ENCODE peak calls at places on chromosomes 4 and X, in six cellular contexts. One of them, this sample, is unnamed.

GRCh38 chrX:23901065-23901464 is 6.7 kb downstream of the APOO start:
- DNase-seq in psoas muscle: no peak
- DNase-seq in right cardiac atrium: no peak
- DNase-seq in neuronal stem cell: no peak
- DNase-seq in adrenal gland: no peak
- DNase-seq in SJSA1: peak; percentile 44
- DNase-seq in this sample: no peak

GRCh38 chr4:41819621-41820020 is 71.1 kb upstream of the PHOX2B start:
- DNase-seq in psoas muscle: no peak
- DNase-seq in right cardiac atrium: no peak
- DNase-seq in neuronal stem cell: no peak
- DNase-seq in adrenal gland: no peak
- DNase-seq in SJSA1: no peak
- DNase-seq in this sample: no peak

GRCh38 chrX:18714910-18715309 is 7.5 kb downstream of the PPEF1 start:
- DNase-seq in psoas muscle: no peak
- DNase-seq in right cardiac atrium: no peak
- DNase-seq in neuronal stem cell: no peak
- DNase-seq in adrenal gland: no peak
- DNase-seq in SJSA1: peak; percentile 52
- DNase-seq in this sample: no peak

GRCh38 chr4:182189107-182189878 is 53.9 kb upstream of the TENM3 start:
- DNase-seq in psoas muscle: peak; percentile 30
- DNase-seq in right cardiac atrium: no peak
- DNase-seq in neuronal stem cell: no peak
- DNase-seq in adrenal gland: peak; percentile 68
- DNase-seq in SJSA1: peak; percentile 88
- DNase-seq in this sample: peak; percentile 90

GRCh38 chr4:184850431-184851199 is 24.8 kb upstream of the ACSL1 start:
- DNase-seq in psoas muscle: no peak
- DNase-seq in right cardiac atrium: no peak
- DNase-seq in neuronal stem cell: no peak
- DNase-seq in adrenal gland: no peak
- DNase-seq in SJSA1: no peak
- DNase-seq in this sample: no peak

GRCh38 chrX:39996561-39996960 is 101.2 kb downstream of the BCOR start:
- DNase-seq in psoas muscle: no peak
- DNase-seq in right cardiac atrium: peak; percentile 35
- DNase-seq in neuronal stem cell: no peak
- DNase-seq in adrenal gland: no peak
- DNase-seq in SJSA1: no peak
- DNase-seq in this sample: no peak

GRCh38 chr4:15996773-15997172 is 33.8 kb upstream of the FGFBP2 start:
- DNase-seq in psoas muscle: no peak
- DNase-seq in right cardiac atrium: no peak
- DNase-seq in neuronal stem cell: no peak
- DNase-seq in adrenal gland: no peak
- DNase-seq in SJSA1: no peak
- DNase-seq in this sample: no peak

GRCh38 chr4:123661080-123661737 is 264.6 kb downstream of the SPRY1 start:
- DNase-seq in psoas muscle: no peak
- DNase-seq in right cardiac atrium: no peak
- DNase-seq in neuronal stem cell: no peak
- DNase-seq in adrenal gland: no peak
- DNase-seq in SJSA1: no peak
- DNase-seq in this sample: peak; percentile 34

GRCh38 chrX:20668550-20668949 is 401.8 kb upstream of the RPS6KA3 start:
- DNase-seq in psoas muscle: no peak
- DNase-seq in right cardiac atrium: no peak
- DNase-seq in neuronal stem cell: no peak
- DNase-seq in adrenal gland: no peak
- DNase-seq in SJSA1: no peak
- DNase-seq in this sample: no peak

GRCh38 chrX:142156567-142156966 is 48.5 kb downstream of the MAGEC2 start:
- DNase-seq in psoas muscle: no peak
- DNase-seq in right cardiac atrium: no peak
- DNase-seq in neuronal stem cell: peak; percentile 5
- DNase-seq in adrenal gland: no peak
- DNase-seq in SJSA1: no peak
- DNase-seq in this sample: peak; percentile 11

GRCh38 chr4:100631281-100631968 is 113.6 kb upstream of the EMCN start:
- DNase-seq in psoas muscle: no peak
- DNase-seq in right cardiac atrium: no peak
- DNase-seq in neuronal stem cell: no peak
- DNase-seq in adrenal gland: no peak
- DNase-seq in SJSA1: no peak
- DNase-seq in this sample: no peak

GRCh38 chr4:18578307-18578706 is 556.8 kb upstream of the LCORL start:
- DNase-seq in psoas muscle: no peak
- DNase-seq in right cardiac atrium: no peak
- DNase-seq in neuronal stem cell: no peak
- DNase-seq in adrenal gland: no peak
- DNase-seq in SJSA1: no peak
- DNase-seq in this sample: no peak

GRCh38 chr4:158090323-158090722 is 82.5 kb downstream of the GASK1B start:
- DNase-seq in psoas muscle: no peak
- DNase-seq in right cardiac atrium: peak; percentile 73
- DNase-seq in neuronal stem cell: no peak
- DNase-seq in adrenal gland: peak; percentile 56
- DNase-seq in SJSA1: no peak
- DNase-seq in this sample: no peak

GRCh38 chr4:131046821-131047220 is 1950.9 kb downstream of the C4orf33 start:
- DNase-seq in psoas muscle: no peak
- DNase-seq in right cardiac atrium: no peak
- DNase-seq in neuronal stem cell: no peak
- DNase-seq in adrenal gland: no peak
- DNase-seq in SJSA1: no peak
- DNase-seq in this sample: no peak

GRCh38 chr4:19254476-19254875 is 997.2 kb upstream of the SLIT2 start:
- DNase-seq in psoas muscle: no peak
- DNase-seq in right cardiac atrium: no peak
- DNase-seq in neuronal stem cell: no peak
- DNase-seq in adrenal gland: no peak
- DNase-seq in SJSA1: no peak
- DNase-seq in this sample: peak; percentile 3

GRCh38 chr4:153418114-153418513 is 48.0 kb upstream of the TMEM131L start:
- DNase-seq in psoas muscle: no peak
- DNase-seq in right cardiac atrium: no peak
- DNase-seq in neuronal stem cell: no peak
- DNase-seq in adrenal gland: no peak
- DNase-seq in SJSA1: no peak
- DNase-seq in this sample: no peak

GRCh38 chrX:66408507-66408906 is 230.4 kb downstream of the EDA2R start:
- DNase-seq in psoas muscle: no peak
- DNase-seq in right cardiac atrium: no peak
- DNase-seq in neuronal stem cell: no peak
- DNase-seq in adrenal gland: no peak
- DNase-seq in SJSA1: no peak
- DNase-seq in this sample: no peak

GRCh38 chr4:152534541-152535231 is 1.2 kb downstream of the FBXW7 start:
- DNase-seq in psoas muscle: peak; percentile 17
- DNase-seq in right cardiac atrium: peak; percentile 74
- DNase-seq in neuronal stem cell: no peak
- DNase-seq in adrenal gland: peak; percentile 50
- DNase-seq in SJSA1: peak; percentile 45
- DNase-seq in this sample: peak; percentile 41

GRCh38 chrX:11287505-11287904 is 5.7 kb upstream of the AMELX start:
- DNase-seq in psoas muscle: no peak
- DNase-seq in right cardiac atrium: no peak
- DNase-seq in neuronal stem cell: no peak
- DNase-seq in adrenal gland: no peak
- DNase-seq in SJSA1: no peak
- DNase-seq in this sample: no peak

GRCh38 chr4:1154523-1155182 is 17.7 kb downstream of the SPON2 start:
- DNase-seq in psoas muscle: no peak
- DNase-seq in right cardiac atrium: peak; percentile 58
- DNase-seq in neuronal stem cell: no peak
- DNase-seq in adrenal gland: peak; percentile 51
- DNase-seq in SJSA1: no peak
- DNase-seq in this sample: no peak

GRCh38 chrX:39556056-39556455 is 541.7 kb downstream of the BCOR start:
- DNase-seq in psoas muscle: no peak
- DNase-seq in right cardiac atrium: no peak
- DNase-seq in neuronal stem cell: no peak
- DNase-seq in adrenal gland: no peak
- DNase-seq in SJSA1: no peak
- DNase-seq in this sample: no peak

DNA sequence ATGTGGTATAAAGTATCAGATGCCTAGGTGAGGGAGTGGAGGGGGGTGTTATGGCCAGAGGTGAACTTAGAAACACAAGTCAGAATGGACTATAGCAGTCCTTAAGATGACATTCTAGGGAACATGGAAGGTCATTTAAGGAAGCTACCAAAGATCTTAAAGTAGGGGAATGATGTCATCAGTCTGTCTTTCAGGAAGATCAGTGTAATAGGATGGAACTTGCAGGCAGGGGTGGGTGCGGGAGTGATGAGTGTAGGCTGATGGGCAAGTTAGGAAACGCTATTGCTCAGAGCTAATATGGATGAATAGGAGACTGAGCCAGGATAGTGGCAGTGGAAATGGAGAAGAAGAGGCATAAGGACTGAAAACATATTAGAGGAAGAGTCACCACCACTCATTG is 27.5 kb upstream of the CWH43 start:
- DNase-seq in psoas muscle: no peak
- DNase-seq in right cardiac atrium: no peak
- DNase-seq in neuronal stem cell: no peak
- DNase-seq in adrenal gland: no peak
- DNase-seq in SJSA1: no peak
- DNase-seq in this sample: no peak
- H3K27ac ChIP-seq in psoas muscle: no peak overlapping the region
- H3K27ac ChIP-seq in right cardiac atrium: no peak overlapping the region
- H3K27ac ChIP-seq in neuronal stem cell: no peak overlapping the region
- H3K27ac ChIP-seq in adrenal gland: no peak overlapping the region
- H3K27ac ChIP-seq in SJSA1: no peak overlapping the region
- H3K27ac ChIP-seq in this sample: no peak overlapping the region

GRCh38 chr4:8405516-8405875 is 35.0 kb downstream of the ACOX3 start:
- DNase-seq in psoas muscle: no peak
- DNase-seq in right cardiac atrium: no peak
- DNase-seq in neuronal stem cell: no peak
- DNase-seq in adrenal gland: no peak
- DNase-seq in SJSA1: no peak
- DNase-seq in this sample: no peak

GRCh38 chr4:8407316-8407715 is 33.2 kb downstream of the ACOX3 start:
- DNase-seq in psoas muscle: no peak
- DNase-seq in right cardiac atrium: no peak
- DNase-seq in neuronal stem cell: no peak
- DNase-seq in adrenal gland: no peak
- DNase-seq in SJSA1: no peak
- DNase-seq in this sample: no peak

GRCh38 chr4:8409271-8410065 is 31.1 kb downstream of the ACOX3 start:
- DNase-seq in psoas muscle: no peak
- DNase-seq in right cardiac atrium: peak; percentile 91
- DNase-seq in neuronal stem cell: no peak
- DNase-seq in adrenal gland: no peak
- DNase-seq in SJSA1: peak; percentile 74
- DNase-seq in this sample: peak; percentile 84

GRCh38 chr4:8410066-8410600 is 30.4 kb downstream of the ACOX3 start:
- DNase-seq in psoas muscle: no peak
- DNase-seq in right cardiac atrium: no peak
- DNase-seq in neuronal stem cell: no peak
- DNase-seq in adrenal gland: no peak
- DNase-seq in SJSA1: no peak
- DNase-seq in this sample: no peak

DNA sequence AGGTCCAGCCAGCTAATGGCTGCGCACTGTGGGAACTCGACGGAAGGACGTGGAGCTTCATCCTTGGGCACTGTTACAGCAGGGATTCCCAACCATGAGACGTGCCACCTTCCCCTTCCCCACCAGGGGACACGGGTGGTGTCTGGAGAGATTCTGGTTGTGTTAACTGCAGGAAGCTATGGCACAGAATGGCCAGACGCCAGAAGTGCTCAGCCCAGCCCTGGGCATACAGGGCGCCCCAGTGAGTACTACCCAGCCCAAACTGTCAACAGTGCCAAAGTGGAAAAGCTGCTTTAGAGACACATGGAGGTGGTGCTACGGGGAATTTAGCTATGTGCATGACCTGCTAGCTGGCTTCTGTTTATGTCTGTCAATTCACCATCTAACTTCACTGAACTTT is 32.8 kb downstream of the ACOX3 start:
- DNase-seq in psoas muscle: no peak
- DNase-seq in right cardiac atrium: no peak
- DNase-seq in neuronal stem cell: no peak
- DNase-seq in adrenal gland: no peak
- DNase-seq in SJSA1: no peak
- DNase-seq in this sample: no peak
- H3K4me1 ChIP-seq in psoas muscle: peaks cover 3% of the 10 kb centered on the region
- H3K4me1 ChIP-seq in right cardiac atrium: no peaks in the 10 kb centered on the region
- H3K4me1 ChIP-seq in neuronal stem cell: peaks cover 2% of the 10 kb centered on the region
- H3K4me1 ChIP-seq in adrenal gland: peaks cover 5% of the 10 kb centered on the region
- H3K4me1 ChIP-seq in SJSA1: no peaks in the 10 kb centered on the region
- H3K4me1 ChIP-seq in this sample: peaks cover 3% of the 10 kb centered on the region

DNA sequence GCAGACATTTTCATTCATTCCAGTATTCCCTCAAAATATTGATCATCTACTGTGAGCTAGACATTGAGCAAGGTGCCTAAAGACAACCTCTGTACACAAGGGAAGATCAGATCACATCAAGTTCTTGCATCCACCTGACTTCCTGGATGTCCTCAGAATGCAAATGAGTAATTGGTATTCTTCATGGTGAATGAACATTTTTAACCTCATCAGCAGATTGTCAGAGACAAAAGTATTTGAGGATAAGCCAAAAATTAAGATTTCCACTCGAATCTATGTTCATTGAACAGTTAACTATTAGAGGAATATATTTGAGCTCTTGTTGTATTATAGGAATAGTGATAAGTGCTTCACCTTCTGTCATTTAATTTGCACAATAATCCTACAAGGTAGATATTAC is 1.3 kb downstream of the SMARCAD1 start:
- DNase-seq in psoas muscle: no peak
- DNase-seq in right cardiac atrium: no peak
- DNase-seq in neuronal stem cell: no peak
- DNase-seq in adrenal gland: no peak
- DNase-seq in SJSA1: no peak
- DNase-seq in this sample: no peak
- H3K4me3 ChIP-seq in psoas muscle: peak overlapping the region; percentile 87
- H3K4me3 ChIP-seq in right cardiac atrium: peak overlapping the region; percentile 95
- H3K4me3 ChIP-seq in neuronal stem cell: peak overlapping the region; percentile 61
- H3K4me3 ChIP-seq in adrenal gland: no peak overlapping the region
- H3K4me3 ChIP-seq in SJSA1: peak overlapping the region; percentile 72
- H3K4me3 ChIP-seq in this sample: peak overlapping the region; percentile 85

GRCh38 chrX:150871341-150871811 is 27.1 kb downstream of the CD99L2 start:
- DNase-seq in psoas muscle: no peak
- DNase-seq in right cardiac atrium: no peak
- DNase-seq in neuronal stem cell: no peak
- DNase-seq in adrenal gland: no peak
- DNase-seq in SJSA1: no peak
- DNase-seq in this sample: no peak

GRCh38 chrX:150870487-150871340 is 27.8 kb downstream of the CD99L2 start:
- DNase-seq in psoas muscle: no peak
- DNase-seq in right cardiac atrium: no peak
- DNase-seq in neuronal stem cell: no peak
- DNase-seq in adrenal gland: no peak
- DNase-seq in SJSA1: no peak
- DNase-seq in this sample: peak; percentile 7

GRCh38 chrX:150873616-150874015 is 24.9 kb downstream of the CD99L2 start:
- DNase-seq in psoas muscle: peak; percentile 55
- DNase-seq in right cardiac atrium: peak; percentile 45
- DNase-seq in neuronal stem cell: no peak
- DNase-seq in adrenal gland: no peak
- DNase-seq in SJSA1: no peak
- DNase-seq in this sample: no peak

GRCh38 chrX:150872773-150873336 is 25.6 kb downstream of the CD99L2 start:
- DNase-seq in psoas muscle: peak; percentile 40
- DNase-seq in right cardiac atrium: no peak
- DNase-seq in neuronal stem cell: no peak
- DNase-seq in adrenal gland: no peak
- DNase-seq in SJSA1: no peak
- DNase-seq in this sample: peak; percentile 66

GRCh38 chrX:150874448-150874847 is 24.0 kb downstream of the CD99L2 start:
- DNase-seq in psoas muscle: peak; percentile 25
- DNase-seq in right cardiac atrium: no peak
- DNase-seq in neuronal stem cell: no peak
- DNase-seq in adrenal gland: no peak
- DNase-seq in SJSA1: no peak
- DNase-seq in this sample: no peak
- H3K27ac ChIP-seq in psoas muscle: peak overlapping the region; percentile 93
- H3K27ac ChIP-seq in right cardiac atrium: no peak overlapping the region
- H3K27ac ChIP-seq in neuronal stem cell: no peak overlapping the region
- H3K27ac ChIP-seq in adrenal gland: no peak overlapping the region
- H3K27ac ChIP-seq in SJSA1: no peak overlapping the region
- H3K27ac ChIP-seq in this sample: no peak overlapping the region

This sample was measured in SJCRH30.